ENCODE peak calls at places on chromosomes 6 and 20, in six cellular contexts. K is NCI-H1436 treated with DMSO at 0.1 percent for 48 hours, X is mammary epithelial cell, M is GM23248, V is fibroblast of the aortic adventitia, N is NT2/D1. U is an unnamed sample.

GRCh38 chr6:118897386-118897785 is 3.4 kb downstream of the ASF1A start:
- DNase-seq in K (no peak), V (no peak), M (no peak), N (no peak), X (no peak), U (no peak)

GRCh38 chr20:54431545-54431944 is 43.8 kb upstream of the DOK5 start:
- DNase-seq in V (peak; percentile 86), X (no peak), K (no peak), M (peak; percentile 65), N (no peak), U (no peak)

GRCh38 chr6:145015739-145016558 is 719.4 kb downstream of the EPM2A start:
- DNase-seq in V (peak; percentile 87), N (no peak), M (peak; percentile 95), X (peak; percentile 86), K (no peak), U (no peak)

GRCh38 chr6:89963391-89963790 is 69.1 kb downstream of the GJA10 start:
- DNase-seq in M (peak; percentile 26), K (no peak), V (no peak), N (no peak), X (peak; percentile 16), U (no peak)

GRCh38 chr20:17059465-17059864 is 167.4 kb upstream of the PCSK2 start:
- DNase-seq in V (no peak), N (no peak), M (peak; percentile 43), K (no peak), X (no peak), U (no peak)

GRCh38 chr6:150546457-150546856 is 53.2 kb upstream of the PLEKHG1 start:
- DNase-seq in M (no peak), N (no peak), X (no peak), K (no peak), V (no peak), U (no peak)

GRCh38 chr20:53691811-53692192 is 98.2 kb upstream of the ZNF217 start:
- DNase-seq in X (no peak), N (no peak), M (no peak), V (no peak), K (no peak), U (no peak)

GRCh38 chr20:63331741-63332400 is 29.3 kb downstream of the CHRNA4 start:
- DNase-seq in N (no peak), V (no peak), K (no peak), M (no peak), X (no peak), U (no peak)

GRCh38 chr6:136525586-136526195 is 24.5 kb downstream of the MAP7 start:
- DNase-seq in M (no peak), N (no peak), K (no peak), V (no peak), X (peak; percentile 68), U (no peak)

GRCh38 chr6:151370509-151371078 is 20.8 kb downstream of the ZBTB2 start:
- DNase-seq in V (peak; percentile 58), K (no peak), M (peak; percentile 51), X (no peak), N (no peak), U (no peak)

GRCh38 chr20:41249781-41250281 is 67.7 kb downstream of the ZHX3 start:
- DNase-seq in K (no peak), V (peak; percentile 29), N (peak; percentile 42), X (peak; percentile 23), M (peak; percentile 25), U (peak; percentile 67)

GRCh38 chr6:129340983-129341382 is 369.0 kb downstream of the ARHGAP18 start:
- DNase-seq in V (peak; percentile 97), N (no peak), M (peak; percentile 95), K (no peak), X (peak; percentile 58), U (no peak)

U was measured in ecto neural progenitor cell.